ENCODE peak calls at places on chromosome 21, in six cellular contexts. V is central memory CD8-positive, alpha-beta T cell; Z is left cardiac atrium; Y is Kasumi-1; I is heart right ventricle; H is DMS153. W is an unnamed sample.

GRCh38 chr21:45353200-45353599 is 51.8 kb upstream of the COL18A1 start:
- DNase-seq in V (no peak), Z (no peak), Y (no peak), I (peak; percentile 2), H (no peak), W (no peak)

GRCh38 chr21:18810136-18810535 is 406.6 kb upstream of the TMPRSS15 start:
- DNase-seq in V (no peak), Z (no peak), Y (no peak), I (no peak), H (no peak), W (no peak)

GRCh38 chr21:34640858-34641257 is 25.9 kb upstream of the RCAN1 start:
- DNase-seq in V (no peak), Z (no peak), Y (no peak), I (no peak), H (no peak), W (no peak)

GRCh38 chr21:33854604-33855003 is 61.0 kb downstream of the ATP5PO start:
- DNase-seq in V (no peak), Z (no peak), Y (no peak), I (no peak), H (no peak), W (no peak)

GRCh38 chr21:27735699-27736098 is 768.8 kb upstream of the ADAMTS5 start:
- DNase-seq in V (no peak), Z (no peak), Y (no peak), I (no peak), H (no peak), W (no peak)

GRCh38 chr21:43361493-43362296 is 65.2 kb downstream of the SIK1 start:
- DNase-seq in V (no peak), Z (peak; percentile 69), Y (no peak), I (peak; percentile 62), H (peak; percentile 37), W (no peak)

GRCh38 chr21:42561742-42562141 is 48.1 kb downstream of the SLC37A1 start:
- DNase-seq in V (no peak), Z (no peak), Y (no peak), I (no peak), H (peak; percentile 91), W (no peak)

GRCh38 chr21:27704567-27705166 is 737.8 kb upstream of the ADAMTS5 start:
- DNase-seq in V (no peak), Z (no peak), Y (no peak), I (no peak), H (no peak), W (no peak)

GRCh38 chr21:37557261-37557950 is 190.8 kb downstream of the DYRK1A start:
- DNase-seq in V (no peak), Z (no peak), Y (no peak), I (no peak), H (no peak), W (no peak)

GRCh38 chr21:42558846-42559245 is 45.2 kb downstream of the SLC37A1 start:
- DNase-seq in V (no peak), Z (peak; percentile 9), Y (no peak), I (no peak), H (peak; percentile 41), W (peak; percentile 4)

GRCh38 chr21:42392731-42393442 is 3.0 kb downstream of the TMPRSS3 start:
- DNase-seq in V (no peak), Z (no peak), Y (no peak), I (no peak), H (no peak), W (no peak)

GRCh38 chr21:26961704-26962103 is 5.2 kb downstream of the ADAMTS5 start:
- DNase-seq in V (no peak), Z (no peak), Y (peak; percentile 6), I (no peak), H (no peak), W (peak; percentile 27)

GRCh38 chr21:32329331-32329730 is 30.7 kb downstream of the MRAP start:
- DNase-seq in V (no peak), Z (no peak), Y (no peak), I (no peak), H (no peak), W (no peak)

GRCh38 chr21:42340187-42340586 is 10.6 kb downstream of the TFF2 start:
- DNase-seq in V (no peak), Z (no peak), Y (no peak), I (no peak), H (no peak), W (no peak)

GRCh38 chr21:33384851-33385331 is 18.3 kb upstream of the IFNGR2 start:
- DNase-seq in V (peak; percentile 34), Z (no peak), Y (no peak), I (no peak), H (no peak), W (no peak)